ENCODE peak calls at places on chromosomes 3 and 15, in eight cellular contexts. One of them, this sample, is unnamed.

GRCh38 chr3:186058225-186058624 is 50.7 kb downstream of the ETV5 start:
- DNase-seq in OCI-LY7: no peak
- DNase-seq in GM12865: no peak
- DNase-seq in mesenteric fat pad: no peak
- DNase-seq in GM23248: no peak
- DNase-seq in mucosa of descending colon: no peak
- DNase-seq in non-pigmented ciliary epithelial cell: no peak
- DNase-seq in Ammon's horn: no peak
- DNase-seq in this sample: no peak

GRCh38 chr3:45781271-45781670 is 15.1 kb downstream of the SLC6A20 start:
- DNase-seq in OCI-LY7: no peak
- DNase-seq in GM12865: no peak
- DNase-seq in mesenteric fat pad: no peak
- DNase-seq in GM23248: no peak
- DNase-seq in mucosa of descending colon: no peak
- DNase-seq in non-pigmented ciliary epithelial cell: no peak
- DNase-seq in Ammon's horn: no peak
- DNase-seq in this sample: no peak

GRCh38 chr15:76664895-76665294 is 240.2 kb downstream of the SCAPER start:
- DNase-seq in OCI-LY7: no peak
- DNase-seq in GM12865: no peak
- DNase-seq in mesenteric fat pad: no peak
- DNase-seq in GM23248: no peak
- DNase-seq in mucosa of descending colon: no peak
- DNase-seq in non-pigmented ciliary epithelial cell: no peak
- DNase-seq in Ammon's horn: no peak
- DNase-seq in this sample: no peak

GRCh38 chr3:158451405-158452045 is 119.5 kb upstream of the MLF1 start:
- DNase-seq in OCI-LY7: no peak
- DNase-seq in GM12865: no peak
- DNase-seq in mesenteric fat pad: no peak
- DNase-seq in GM23248: no peak
- DNase-seq in mucosa of descending colon: no peak
- DNase-seq in non-pigmented ciliary epithelial cell: no peak
- DNase-seq in Ammon's horn: no peak
- DNase-seq in this sample: no peak

GRCh38 chr3:78804251-78805037 is 963.4 kb downstream of the ROBO1 start:
- DNase-seq in OCI-LY7: no peak
- DNase-seq in GM12865: no peak
- DNase-seq in mesenteric fat pad: no peak
- DNase-seq in GM23248: peak; percentile 63
- DNase-seq in mucosa of descending colon: peak; percentile 6
- DNase-seq in non-pigmented ciliary epithelial cell: no peak
- DNase-seq in Ammon's horn: peak; percentile 28
- DNase-seq in this sample: no peak

GRCh38 chr15:28117591-28117990 is 18.5 kb upstream of the OCA2 start:
- DNase-seq in OCI-LY7: no peak
- DNase-seq in GM12865: no peak
- DNase-seq in mesenteric fat pad: peak; percentile 60
- DNase-seq in GM23248: no peak
- DNase-seq in mucosa of descending colon: no peak
- DNase-seq in non-pigmented ciliary epithelial cell: no peak
- DNase-seq in Ammon's horn: no peak
- DNase-seq in this sample: no peak

GRCh38 chr15:59335197-59335786 is 37.4 kb downstream of the MYO1E start:
- DNase-seq in OCI-LY7: no peak
- DNase-seq in GM12865: peak; percentile 69
- DNase-seq in mesenteric fat pad: no peak
- DNase-seq in GM23248: peak; percentile 45
- DNase-seq in mucosa of descending colon: no peak
- DNase-seq in non-pigmented ciliary epithelial cell: no peak
- DNase-seq in Ammon's horn: no peak
- DNase-seq in this sample: no peak

GRCh38 chr15:78672285-78673003 is 31.4 kb upstream of the CHRNB4 start:
- DNase-seq in OCI-LY7: no peak
- DNase-seq in GM12865: no peak
- DNase-seq in mesenteric fat pad: no peak
- DNase-seq in GM23248: no peak
- DNase-seq in mucosa of descending colon: no peak
- DNase-seq in non-pigmented ciliary epithelial cell: no peak
- DNase-seq in Ammon's horn: no peak
- DNase-seq in this sample: no peak

GRCh38 chr3:149969110-149969944 is 1.4 kb downstream of the PFN2 start:
- DNase-seq in OCI-LY7: no peak
- DNase-seq in GM12865: no peak
- DNase-seq in mesenteric fat pad: no peak
- DNase-seq in GM23248: peak; percentile 93
- DNase-seq in mucosa of descending colon: peak; percentile 36
- DNase-seq in non-pigmented ciliary epithelial cell: peak; percentile 70
- DNase-seq in Ammon's horn: peak; percentile 82
- DNase-seq in this sample: peak; percentile 46

GRCh38 chr15:80839764-80840130 is 60.6 kb downstream of the CEMIP start:
- DNase-seq in OCI-LY7: no peak
- DNase-seq in GM12865: no peak
- DNase-seq in mesenteric fat pad: no peak
- DNase-seq in GM23248: no peak
- DNase-seq in mucosa of descending colon: peak; percentile 54
- DNase-seq in non-pigmented ciliary epithelial cell: no peak
- DNase-seq in Ammon's horn: no peak
- DNase-seq in this sample: no peak

GRCh38 chr3:129121792-129122696 is at the start of gene RAB43:
- DNase-seq in OCI-LY7: peak; percentile 91
- DNase-seq in GM12865: peak; percentile 92
- DNase-seq in mesenteric fat pad: peak; percentile 94
- DNase-seq in GM23248: peak; percentile 81
- DNase-seq in mucosa of descending colon: peak; percentile 94
- DNase-seq in non-pigmented ciliary epithelial cell: peak; percentile 20
- DNase-seq in Ammon's horn: peak; percentile 89
- DNase-seq in this sample: peak; percentile 76

GRCh38 chr3:111277226-111277625 is 205.6 kb downstream of the NECTIN3 start:
- DNase-seq in OCI-LY7: no peak
- DNase-seq in GM12865: no peak
- DNase-seq in mesenteric fat pad: no peak
- DNase-seq in GM23248: peak; percentile 62
- DNase-seq in mucosa of descending colon: no peak
- DNase-seq in non-pigmented ciliary epithelial cell: no peak
- DNase-seq in Ammon's horn: peak; percentile 36
- DNase-seq in this sample: no peak

GRCh38 chr3:150410311-150411105 is 2.4 kb downstream of the TSC22D2 start:
- DNase-seq in OCI-LY7: peak; percentile 55
- DNase-seq in GM12865: peak; percentile 41
- DNase-seq in mesenteric fat pad: peak; percentile 88
- DNase-seq in GM23248: peak; percentile 61
- DNase-seq in mucosa of descending colon: peak; percentile 52
- DNase-seq in non-pigmented ciliary epithelial cell: no peak
- DNase-seq in Ammon's horn: peak; percentile 62
- DNase-seq in this sample: peak; percentile 28

GRCh38 chr3:15899438-15899837 is 101.7 kb upstream of the ANKRD28 start:
- DNase-seq in OCI-LY7: peak; percentile 9
- DNase-seq in GM12865: peak; percentile 5
- DNase-seq in mesenteric fat pad: no peak
- DNase-seq in GM23248: peak; percentile 86
- DNase-seq in mucosa of descending colon: no peak
- DNase-seq in non-pigmented ciliary epithelial cell: no peak
- DNase-seq in Ammon's horn: no peak
- DNase-seq in this sample: no peak

GRCh38 chr3:13106308-13106970 is 33.2 kb upstream of the IQSEC1 start:
- DNase-seq in OCI-LY7: no peak
- DNase-seq in GM12865: no peak
- DNase-seq in mesenteric fat pad: no peak
- DNase-seq in GM23248: peak; percentile 23
- DNase-seq in mucosa of descending colon: no peak
- DNase-seq in non-pigmented ciliary epithelial cell: no peak
- DNase-seq in Ammon's horn: no peak
- DNase-seq in this sample: no peak

GRCh38 chr15:73319460-73320245 is 49.1 kb downstream of the HCN4 start:
- DNase-seq in OCI-LY7: no peak
- DNase-seq in GM12865: no peak
- DNase-seq in mesenteric fat pad: peak; percentile 64
- DNase-seq in GM23248: no peak
- DNase-seq in mucosa of descending colon: no peak
- DNase-seq in non-pigmented ciliary epithelial cell: no peak
- DNase-seq in Ammon's horn: no peak
- DNase-seq in this sample: no peak

GRCh38 chr3:75768303-75769017 is 16.9 kb downstream of the ZNF717 start:
- DNase-seq in OCI-LY7: no peak
- DNase-seq in GM12865: no peak
- DNase-seq in mesenteric fat pad: no peak
- DNase-seq in GM23248: no peak
- DNase-seq in mucosa of descending colon: no peak
- DNase-seq in non-pigmented ciliary epithelial cell: no peak
- DNase-seq in Ammon's horn: no peak
- DNase-seq in this sample: no peak

GRCh38 chr15:53716909-53717878 is 42.3 kb downstream of the WDR72 start:
- DNase-seq in OCI-LY7: peak; percentile 15
- DNase-seq in GM12865: no peak
- DNase-seq in mesenteric fat pad: no peak
- DNase-seq in GM23248: peak; percentile 7
- DNase-seq in mucosa of descending colon: peak; percentile 20
- DNase-seq in non-pigmented ciliary epithelial cell: no peak
- DNase-seq in Ammon's horn: peak; percentile 50
- DNase-seq in this sample: no peak

GRCh38 chr15:78399081-78399480 is 38.9 kb upstream of the IREB2 start:
- DNase-seq in OCI-LY7: no peak
- DNase-seq in GM12865: no peak
- DNase-seq in mesenteric fat pad: no peak
- DNase-seq in GM23248: no peak
- DNase-seq in mucosa of descending colon: no peak
- DNase-seq in non-pigmented ciliary epithelial cell: no peak
- DNase-seq in Ammon's horn: no peak
- DNase-seq in this sample: no peak

GRCh38 chr3:38084019-38084968 is 45.3 kb downstream of the DLEC1 start:
- DNase-seq in OCI-LY7: peak; percentile 17
- DNase-seq in GM12865: peak; percentile 49
- DNase-seq in mesenteric fat pad: no peak
- DNase-seq in GM23248: peak; percentile 67
- DNase-seq in mucosa of descending colon: peak; percentile 25
- DNase-seq in non-pigmented ciliary epithelial cell: no peak
- DNase-seq in Ammon's horn: no peak
- DNase-seq in this sample: no peak

GRCh38 chr3:127452321-127452821 is 138.2 kb downstream of the TPRA1 start:
- DNase-seq in OCI-LY7: no peak
- DNase-seq in GM12865: no peak
- DNase-seq in mesenteric fat pad: peak; percentile 73
- DNase-seq in GM23248: no peak
- DNase-seq in mucosa of descending colon: no peak
- DNase-seq in non-pigmented ciliary epithelial cell: no peak
- DNase-seq in Ammon's horn: peak; percentile 23
- DNase-seq in this sample: no peak

GRCh38 chr3:14877404-14877803 is 58.6 kb downstream of the FGD5 start:
- DNase-seq in OCI-LY7: no peak
- DNase-seq in GM12865: no peak
- DNase-seq in mesenteric fat pad: peak; percentile 82
- DNase-seq in GM23248: no peak
- DNase-seq in mucosa of descending colon: peak; percentile 22
- DNase-seq in non-pigmented ciliary epithelial cell: no peak
- DNase-seq in Ammon's horn: no peak
- DNase-seq in this sample: no peak

GRCh38 chr15:40594429-40594836 is 384 bp downstream of the KNL1 start:
- DNase-seq in OCI-LY7: peak; percentile 77
- DNase-seq in GM12865: peak; percentile 87
- DNase-seq in mesenteric fat pad: no peak
- DNase-seq in GM23248: peak; percentile 82
- DNase-seq in mucosa of descending colon: peak; percentile 73
- DNase-seq in non-pigmented ciliary epithelial cell: no peak
- DNase-seq in Ammon's horn: no peak
- DNase-seq in this sample: no peak

GRCh38 chr3:105965384-105965783 is 96.6 kb upstream of the CBLB start:
- DNase-seq in OCI-LY7: no peak
- DNase-seq in GM12865: no peak
- DNase-seq in mesenteric fat pad: no peak
- DNase-seq in GM23248: peak; percentile 55
- DNase-seq in mucosa of descending colon: no peak
- DNase-seq in non-pigmented ciliary epithelial cell: no peak
- DNase-seq in Ammon's horn: no peak
- DNase-seq in this sample: no peak

GRCh38 chr3:136960838-136961836 is 3.4 kb downstream of the IL20RB start:
- DNase-seq in OCI-LY7: no peak
- DNase-seq in GM12865: no peak
- DNase-seq in mesenteric fat pad: no peak
- DNase-seq in GM23248: peak; percentile 91
- DNase-seq in mucosa of descending colon: no peak
- DNase-seq in non-pigmented ciliary epithelial cell: no peak
- DNase-seq in Ammon's horn: no peak
- DNase-seq in this sample: no peak

GRCh38 chr3:104425416-104425815 is 941.3 kb upstream of the ALCAM start:
- DNase-seq in OCI-LY7: no peak
- DNase-seq in GM12865: no peak
- DNase-seq in mesenteric fat pad: no peak
- DNase-seq in GM23248: no peak
- DNase-seq in mucosa of descending colon: no peak
- DNase-seq in non-pigmented ciliary epithelial cell: no peak
- DNase-seq in Ammon's horn: no peak
- DNase-seq in this sample: no peak

GRCh38 chr3:188839187-188839695 is 332.5 kb upstream of the TPRG1 start:
- DNase-seq in OCI-LY7: no peak
- DNase-seq in GM12865: no peak
- DNase-seq in mesenteric fat pad: no peak
- DNase-seq in GM23248: no peak
- DNase-seq in mucosa of descending colon: no peak
- DNase-seq in non-pigmented ciliary epithelial cell: no peak
- DNase-seq in Ammon's horn: no peak
- DNase-seq in this sample: no peak

GRCh38 chr3:177813322-177813721 is 616.0 kb upstream of the TBL1XR1 start:
- DNase-seq in OCI-LY7: no peak
- DNase-seq in GM12865: no peak
- DNase-seq in mesenteric fat pad: no peak
- DNase-seq in GM23248: no peak
- DNase-seq in mucosa of descending colon: no peak
- DNase-seq in non-pigmented ciliary epithelial cell: no peak
- DNase-seq in Ammon's horn: peak; percentile 38
- DNase-seq in this sample: no peak

This sample was measured in amygdala.